ENCODE peak calls at places on chromosomes 7 and 10, in four cellular contexts. O is cardiac muscle cell; L is CD8-positive, alpha-beta T cell; R is stomach. X is an unnamed sample.
A peak's percentile ranks its signal among the peaks of the same experiment; 100 is the strongest.

GRCh38 chr10:24518981-24519597 is 204.6 kb downstream of the ARHGAP21 start:
- DNase-seq in O (peak; percentile 73), L (no peak), R (peak; percentile 61), X (peak; percentile 42)

GRCh38 chr10:101136007-101136707 is 5.1 kb downstream of the TLX1 start:
- DNase-seq in L (no peak), R (no peak), O (no peak), X (no peak)

GRCh38 chr10:97974108-97974507 is 56.3 kb downstream of the CRTAC1 start:
- DNase-seq in O (no peak), R (no peak), L (no peak), X (no peak)

GRCh38 chr7:51226042-51226755 is 90.4 kb downstream of the COBL start:
- DNase-seq in L (no peak), O (no peak), R (no peak), X (no peak)

GRCh38 chr7:121151663-121152344 is 163.3 kb downstream of the CPED1 start:
- DNase-seq in L (no peak), O (no peak), R (no peak), X (no peak)

GRCh38 chr7:93889261-93889660 is 1.3 kb downstream of the TFPI2 start:
- DNase-seq in R (no peak), O (peak; percentile 70), L (no peak), X (no peak)

GRCh38 chr10:70459061-70459770 is 17.7 kb upstream of the NODAL start:
- DNase-seq in O (no peak), R (no peak), L (no peak), X (no peak)

GRCh38 chr10:14429043-14429713 is 98.5 kb upstream of the FRMD4A start:
- DNase-seq in R (no peak), O (no peak), L (no peak), X (no peak)

GRCh38 chr10:35208536-35208935 is 81.9 kb downstream of the CREM start:
- DNase-seq in L (no peak), R (no peak), O (peak; percentile 46), X (no peak)

GRCh38 chr7:155360495-155361362 is 63.1 kb downstream of the INSIG1 start:
- DNase-seq in L (no peak), O (no peak), R (no peak), X (no peak)

GRCh38 chr10:83943920-83944319 is 195.4 kb upstream of the GHITM start:
- DNase-seq in O (no peak), R (no peak), L (no peak), X (no peak)

GRCh38 chr7:79933144-79933543 is 201.5 kb upstream of the GNAI1 start:
- DNase-seq in R (no peak), O (peak; percentile 93), L (no peak), X (no peak)

GRCh38 chr10:79382491-79382941 is 35.2 kb downstream of the PPIF start:
- DNase-seq in R (peak; percentile 24), L (no peak), O (no peak), X (no peak)

GRCh38 chr7:132547806-132548205 is 28.5 kb downstream of the PLXNA4 start:
- DNase-seq in L (no peak), R (no peak), O (no peak), X (no peak)

GRCh38 chr10:35416628-35417625 is 80.6 kb downstream of the CCNY start:
- DNase-seq in O (no peak), R (no peak), L (no peak), X (no peak)

GRCh38 chr7:5638994-5639393 is 142.5 kb downstream of the RNF216 start:
- DNase-seq in O (peak; percentile 35), R (no peak), L (no peak), X (no peak)

GRCh38 chr7:44051611-44052220 is 7.2 kb downstream of the DBNL start:
- DNase-seq in L (no peak), R (no peak), O (no peak), X (no peak)

DNA sequence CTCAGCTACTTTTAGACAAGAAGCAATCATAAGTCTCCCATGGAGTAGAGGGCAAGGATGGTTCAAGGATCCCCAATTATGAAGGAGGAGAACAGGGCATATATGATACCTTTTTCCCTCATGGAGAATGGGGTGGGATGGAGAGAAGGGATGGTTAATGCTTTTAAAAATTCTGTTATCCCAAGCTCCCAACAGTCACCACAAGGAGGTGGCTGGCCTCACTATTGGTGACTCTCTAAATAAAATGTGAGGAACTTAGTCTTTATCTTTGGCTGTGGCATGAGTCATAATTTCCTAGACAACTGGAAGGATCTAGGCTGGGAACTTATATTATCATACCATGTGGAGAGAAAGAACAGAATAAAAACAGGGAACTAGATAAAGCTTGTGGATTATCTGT is 297.0 kb downstream of the PHTF2 start:
- DNase-seq in R (no peak), L (no peak), O (peak; percentile 75), X (no peak)
- TF ChIP-seq CTCF in R (no peak), L (no peak), O (peak; percentile 32), X (no peak)

DNA sequence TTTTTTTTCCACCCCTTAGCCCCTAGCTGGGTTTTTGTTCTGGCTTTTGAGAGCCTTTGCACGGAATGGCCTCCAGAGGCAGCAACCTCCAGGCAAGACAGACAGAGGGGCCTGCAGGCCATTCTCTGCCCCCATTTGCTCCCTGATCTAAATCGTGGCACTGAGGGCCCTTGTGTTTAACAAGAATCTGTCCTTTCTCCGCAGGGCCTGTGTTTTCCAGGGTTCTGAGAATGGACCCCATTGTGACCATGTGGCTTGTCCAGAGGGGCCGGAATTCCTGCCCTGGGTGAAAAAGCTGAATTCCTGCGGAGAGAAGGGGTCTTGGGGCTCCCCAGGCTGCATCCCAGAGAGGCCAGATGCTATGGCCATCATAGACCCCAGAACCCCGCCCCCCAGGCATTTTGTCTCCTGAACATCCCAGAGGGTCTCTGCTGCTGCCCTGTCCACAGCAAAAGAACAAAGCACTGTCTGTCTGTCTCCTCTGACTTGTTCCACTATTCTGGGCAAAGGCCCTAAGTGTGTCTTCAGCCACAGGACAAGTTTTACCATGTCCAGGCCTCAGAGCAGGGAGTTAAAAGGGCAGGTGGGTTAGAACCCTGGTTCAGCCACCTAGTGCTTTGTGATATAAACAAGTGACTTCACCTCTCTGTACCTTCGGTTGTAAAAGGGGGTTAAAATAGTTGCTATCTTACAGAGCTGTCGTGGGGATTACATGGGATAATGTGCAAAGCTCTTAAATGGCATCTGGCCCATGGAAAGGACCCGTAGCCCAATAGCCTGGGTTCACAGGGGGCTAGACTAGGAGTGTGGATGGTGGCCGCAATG is 155.6 kb downstream of the SH3PXD2A start:
- DNase-seq in O (no peak), R (no peak), L (no peak), X (peak; percentile 63)
- TF ChIP-seq CTCF in O (peak; percentile 8), R (no peak), L (no peak), X (no peak)

GRCh38 chr7:151890355-151891004 is 13.6 kb upstream of the PRKAG2 start:
- DNase-seq in L (no peak), R (no peak), O (no peak), X (no peak)
- TF ChIP-seq CTCF in L (no peak), R (no peak), O (no peak), X (no peak)

GRCh38 chr7:31935671-31936070 is 134.5 kb downstream of the PDE1C start:
- DNase-seq in L (no peak), O (no peak), R (no peak), X (no peak)

GRCh38 chr7:31940167-31940566 is 130.0 kb downstream of the PDE1C start:
- DNase-seq in O (no peak), R (no peak), L (no peak), X (no peak)

GRCh38 chr7:31937982-31938381 is 132.2 kb downstream of the PDE1C start:
- DNase-seq in R (no peak), O (no peak), L (no peak), X (no peak)

GRCh38 chr7:31939076-31939475 is 131.1 kb downstream of the PDE1C start:
- DNase-seq in L (no peak), R (no peak), O (no peak), X (no peak)

DNA sequence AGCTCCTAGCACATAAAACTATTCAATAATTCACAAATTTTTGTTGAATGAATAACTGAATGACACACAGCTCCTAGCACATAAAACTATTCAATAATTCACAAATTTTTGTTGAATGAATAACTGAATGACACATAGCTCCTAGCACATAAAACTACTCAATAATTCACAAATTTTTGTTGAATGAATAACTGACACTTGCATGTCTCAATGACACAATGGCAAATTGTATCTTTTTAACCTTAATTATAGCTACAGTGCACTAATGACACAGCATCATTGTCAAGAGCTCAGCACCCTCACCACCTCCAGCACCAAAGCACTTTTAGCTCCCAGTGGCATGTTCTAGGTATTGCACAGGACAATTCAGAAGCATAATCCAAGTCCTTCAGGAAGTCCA is 131.6 kb downstream of the PDE1C start:
- DNase-seq in R (no peak), O (no peak), L (no peak), X (no peak)
- TF ChIP-seq CTCF in R (no peak), O (no peak), L (no peak), X (no peak)

GRCh38 chr7:116585392-116585791 is 60.6 kb downstream of the CAV1 start:
- DNase-seq in R (no peak), O (no peak), L (no peak), X (no peak)

GRCh38 chr7:116585967-116586366 is 61.1 kb downstream of the CAV1 start:
- DNase-seq in R (no peak), L (no peak), O (no peak), X (no peak)

GRCh38 chr7:116588641-116589594 is 64.1 kb downstream of the CAV1 start:
- DNase-seq in L (no peak), R (no peak), O (peak; percentile 83), X (no peak)

GRCh38 chr7:116591202-116592040 is 66.6 kb downstream of the CAV1 start:
- DNase-seq in O (peak; percentile 36), L (no peak), R (no peak), X (no peak)

GRCh38 chr7:116588225-116588624 is 63.4 kb downstream of the CAV1 start:
- DNase-seq in R (no peak), L (no peak), O (peak; percentile 77), X (no peak)
- TF ChIP-seq CTCF in R (no peak), L (no peak), O (no peak), X (no peak)

DNA sequence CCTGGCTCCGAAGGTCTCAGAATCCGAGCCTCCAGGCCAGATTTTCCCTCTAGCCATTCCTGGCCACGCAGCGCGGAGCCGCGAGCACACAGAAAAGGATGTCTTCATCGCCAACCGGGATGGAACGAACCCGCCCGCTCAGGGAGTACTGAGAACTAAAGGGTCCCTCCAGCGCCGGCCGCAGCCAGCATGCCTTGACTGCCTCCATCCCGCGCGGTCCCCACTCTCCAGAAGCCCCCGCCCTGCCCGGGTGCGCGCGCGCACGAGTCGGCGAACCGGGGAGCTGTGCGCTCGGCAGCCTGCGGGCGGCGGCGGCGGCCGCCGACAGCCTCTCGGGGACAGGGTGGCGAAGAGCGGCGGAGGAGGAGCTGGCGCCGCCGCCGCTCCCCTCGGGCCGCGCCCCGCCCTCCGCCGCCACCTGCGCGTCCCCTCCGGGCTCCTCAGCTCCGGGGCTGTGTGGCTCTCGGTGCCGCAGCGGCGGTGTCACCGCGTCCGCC is 640 bp upstream of the GALNT17 start:
- DNase-seq in O (peak; percentile 11), L (no peak), R (no peak), X (peak; percentile 66)
- TF ChIP-seq CTCF in O (no peak), L (no peak), R (no peak), X (peak; percentile 11)

GRCh38 chr10:132364594-132364970 is 32.4 kb upstream of the PWWP2B start:
- DNase-seq in R (no peak), O (no peak), L (no peak), X (no peak)

GRCh38 chr10:132362151-132362611 is 30.2 kb downstream of the LRRC27 start:
- DNase-seq in L (no peak), R (no peak), O (no peak), X (no peak)

GRCh38 chr10:132363921-132364593 is 32.1 kb downstream of the LRRC27 start:
- DNase-seq in L (no peak), O (no peak), R (no peak), X (no peak)

GRCh38 chr10:132365102-132365501 is 31.9 kb upstream of the PWWP2B start:
- DNase-seq in L (no peak), O (no peak), R (no peak), X (no peak)

GRCh38 chr10:132363376-132363775 is 31.4 kb downstream of the LRRC27 start:
- DNase-seq in R (no peak), O (no peak), L (no peak), X (no peak)
- TF ChIP-seq CTCF in R (no peak), O (no peak), L (no peak), X (no peak)

X was measured in D721Med.